ENCODE peak calls at places on chromosomes 6 and 20, in six cellular contexts. W is Right ventricle myocardium superior; K is progenitor cell of endocrine pancreas; O is stimulated activated CD8-positive, alpha-beta memory T cell treated with anti-CD3 and anti-CD28 coated beads, Interleukin-4, amount 100 ng/mL, for 1 hour; H is NCI-H345; R is retinal pigment epithelial cell. M is an unnamed sample.

GRCh38 chr6:54112171-54112650 is 968 bp downstream of the MLIP start:
- DNase-seq in W (no peak), K (no peak), H (no peak), O (no peak), R (peak), M (no peak)

GRCh38 chr6:106102034-106102433 is 15.9 kb downstream of the PRDM1 start:
- DNase-seq in O (no peak), W (no peak), H (no peak), R (no peak), K (no peak), M (no peak)

GRCh38 chr20:47258745-47259695 is 97.5 kb downstream of the ZMYND8 start:
- DNase-seq in R (no peak), W (peak), O (no peak), K (no peak), H (no peak), M (no peak)

GRCh38 chr6:5540375-5540774 is 279.1 kb downstream of the FARS2 start:
- DNase-seq in R (no peak), O (no peak), W (no peak), H (no peak), K (no peak), M (no peak)

GRCh38 chr6:17967668-17968067 is 19.8 kb downstream of the KIF13A start:
- DNase-seq in W (no peak), K (no peak), H (no peak), R (no peak), O (no peak), M (no peak)

GRCh38 chr6:41598670-41599014 is 39.6 kb upstream of the MDFI start:
- DNase-seq in W (no peak), O (no peak), H (no peak), R (no peak), K (no peak), M (no peak)

GRCh38 chr6:56637640-56638039 is 5.0 kb downstream of the DST start:
- DNase-seq in O (no peak), K (no peak), R (no peak), H (peak), W (no peak), M (peak)

GRCh38 chr6:79079425-79080130 is 1.5 kb upstream of the PHIP start:
- DNase-seq in H (no peak), K (no peak), R (peak), O (no peak), W (no peak), M (no peak)

GRCh38 chr20:64261138-64261537 is 5.6 kb downstream of the PCMTD2 start:
- DNase-seq in R (peak), W (peak), H (no peak), O (no peak), K (no peak), M (no peak)

GRCh38 chr6:160141001-160141726 is 19.5 kb downstream of the SLC22A1 start:
- DNase-seq in O (no peak), W (no peak), H (no peak), K (no peak), R (peak), M (no peak)

GRCh38 chr20:41046716-41047115 is 18.1 kb downstream of the TOP1 start:
- DNase-seq in K (no peak), R (peak), W (no peak), O (no peak), H (no peak), M (no peak)

GRCh38 chr6:52389264-52389625 is 27.3 kb downstream of the PAQR8 start:
- DNase-seq in K (no peak), O (no peak), R (no peak), H (no peak), W (no peak), M (no peak)

GRCh38 chr6:2245954-2246863 is 804 bp upstream of the GMDS start:
- DNase-seq in R (peak), H (peak), W (peak), O (no peak), K (peak), M (peak)

GRCh38 chr20:48600470-48600945 is 227.3 kb downstream of the PREX1 start:
- DNase-seq in H (peak), W (no peak), R (no peak), K (no peak), O (no peak), M (no peak)

GRCh38 chr20:20386192-20386591 is 18.3 kb downstream of the INSM1 start:
- DNase-seq in O (no peak), R (no peak), W (no peak), H (peak), K (no peak), M (no peak)

GRCh38 chr6:168530653-168531071 is 89.7 kb downstream of the SMOC2 start:
- DNase-seq in O (no peak), R (no peak), K (no peak), W (no peak), H (no peak), M (peak)

GRCh38 chr20:56826306-56826970 is 197.3 kb downstream of the TFAP2C start:
- DNase-seq in W (no peak), R (no peak), H (no peak), K (no peak), O (no peak), M (no peak)

GRCh38 chr6:45026003-45026516 is 302.1 kb upstream of the RUNX2 start:
- DNase-seq in O (no peak), R (no peak), W (no peak), K (no peak), H (no peak), M (no peak)

GRCh38 chr6:15425947-15426346 is 180.1 kb downstream of the JARID2 start:
- DNase-seq in H (no peak), W (no peak), R (no peak), O (no peak), K (no peak), M (no peak)

GRCh38 chr20:63270606-63271325 is 1.8 kb upstream of the ARFGAP1 start:
- DNase-seq in R (no peak), W (no peak), O (no peak), K (no peak), H (no peak), M (no peak)

GRCh38 chr6:154460306-154461071 is 50.0 kb downstream of the CNKSR3 start:
- DNase-seq in W (no peak), K (no peak), O (no peak), H (peak), R (no peak), M (no peak)

GRCh38 chr20:49575551-49576060 is 7.7 kb upstream of the PTGIS start:
- DNase-seq in W (no peak), R (no peak), O (no peak), K (no peak), H (no peak), M (no peak)

GRCh38 chr20:38873050-38873581 is 53.1 kb upstream of the FAM83D start:
- DNase-seq in R (no peak), W (no peak), K (no peak), O (no peak), H (no peak), M (no peak)

GRCh38 chr6:161048636-161049035 is 57.1 kb downstream of the MAP3K4 start:
- DNase-seq in W (no peak), H (no peak), K (no peak), R (no peak), O (no peak), M (no peak)

GRCh38 chr20:14415492-14415891 is 78.1 kb upstream of the FLRT3 start:
- DNase-seq in H (peak), R (peak), O (no peak), K (no peak), W (no peak), M (no peak)

GRCh38 chr6:169328112-169328801 is 74.6 kb upstream of the THBS2 start:
- DNase-seq in K (no peak), W (no peak), O (no peak), H (no peak), R (no peak), M (no peak)